ENCODE peak calls at places on chromosomes 16 and 17, in ten cellular contexts. One of them, this sample, is unnamed.

GRCh38 chr17:33072421-33073175 is 81.0 kb downstream of the SPACA3 start:
- DNase-seq in pancreas: no peak
- DNase-seq in lower leg skin: peak
- DNase-seq in lung: no peak
- DNase-seq in WTC11: no peak
- DNase-seq in A549: peak
- DNase-seq in foreskin fibroblast: no peak
- DNase-seq in thoracic aorta: no peak
- DNase-seq in astrocyte: peak
- DNase-seq in body of pancreas: no peak
- DNase-seq in this sample: no peak

GRCh38 chr17:6269474-6269873 is 165.4 kb downstream of the AIPL1 start:
- DNase-seq in pancreas: no peak
- DNase-seq in lower leg skin: no peak
- DNase-seq in lung: no peak
- DNase-seq in WTC11: peak
- DNase-seq in A549: peak
- DNase-seq in foreskin fibroblast: peak
- DNase-seq in thoracic aorta: no peak
- DNase-seq in astrocyte: peak
- DNase-seq in body of pancreas: peak
- DNase-seq in this sample: no peak

GRCh38 chr16:58843675-58844074 is 109.6 kb upstream of the GOT2 start:
- DNase-seq in pancreas: no peak
- DNase-seq in lower leg skin: no peak
- DNase-seq in lung: no peak
- DNase-seq in WTC11: no peak
- DNase-seq in A549: peak
- DNase-seq in foreskin fibroblast: peak
- DNase-seq in thoracic aorta: no peak
- DNase-seq in astrocyte: peak
- DNase-seq in body of pancreas: no peak
- DNase-seq in this sample: no peak

GRCh38 chr16:84062734-84063640 is 20.4 kb upstream of the SLC38A8 start:
- DNase-seq in pancreas: peak
- DNase-seq in lower leg skin: peak
- DNase-seq in lung: peak
- DNase-seq in WTC11: peak
- DNase-seq in A549: peak
- DNase-seq in foreskin fibroblast: peak
- DNase-seq in thoracic aorta: peak
- DNase-seq in astrocyte: peak
- DNase-seq in body of pancreas: peak
- DNase-seq in this sample: peak

GRCh38 chr17:81815646-81815985 is 11.7 kb downstream of the GCGR start:
- DNase-seq in pancreas: no peak
- DNase-seq in lower leg skin: no peak
- DNase-seq in lung: no peak
- DNase-seq in WTC11: no peak
- DNase-seq in A549: no peak
- DNase-seq in foreskin fibroblast: no peak
- DNase-seq in thoracic aorta: no peak
- DNase-seq in astrocyte: no peak
- DNase-seq in body of pancreas: no peak
- DNase-seq in this sample: no peak

GRCh38 chr17:43217614-43218087 is 6.0 kb downstream of the TMEM106A start:
- DNase-seq in pancreas: no peak
- DNase-seq in lower leg skin: peak
- DNase-seq in lung: no peak
- DNase-seq in WTC11: no peak
- DNase-seq in A549: no peak
- DNase-seq in foreskin fibroblast: no peak
- DNase-seq in thoracic aorta: no peak
- DNase-seq in astrocyte: no peak
- DNase-seq in body of pancreas: no peak
- DNase-seq in this sample: peak

GRCh38 chr17:33127706-33128105 is 136.1 kb downstream of the SPACA3 start:
- DNase-seq in pancreas: no peak
- DNase-seq in lower leg skin: no peak
- DNase-seq in lung: no peak
- DNase-seq in WTC11: no peak
- DNase-seq in A549: peak
- DNase-seq in foreskin fibroblast: no peak
- DNase-seq in thoracic aorta: no peak
- DNase-seq in astrocyte: peak
- DNase-seq in body of pancreas: no peak
- DNase-seq in this sample: no peak

GRCh38 chr16:86783626-86784266 is 205.4 kb downstream of the FOXL1 start:
- DNase-seq in pancreas: no peak
- DNase-seq in lower leg skin: no peak
- DNase-seq in lung: no peak
- DNase-seq in WTC11: no peak
- DNase-seq in A549: no peak
- DNase-seq in foreskin fibroblast: peak
- DNase-seq in thoracic aorta: no peak
- DNase-seq in astrocyte: peak
- DNase-seq in body of pancreas: no peak
- DNase-seq in this sample: no peak

GRCh38 chr16:23803591-23804123 is 32.1 kb upstream of the PRKCB start:
- DNase-seq in pancreas: peak
- DNase-seq in lower leg skin: no peak
- DNase-seq in lung: peak
- DNase-seq in WTC11: peak
- DNase-seq in A549: peak
- DNase-seq in foreskin fibroblast: peak
- DNase-seq in thoracic aorta: no peak
- DNase-seq in astrocyte: no peak
- DNase-seq in body of pancreas: no peak
- DNase-seq in this sample: no peak

GRCh38 chr17:50603340-50603739 is 31.3 kb upstream of the ABCC3 start:
- DNase-seq in pancreas: no peak
- DNase-seq in lower leg skin: no peak
- DNase-seq in lung: no peak
- DNase-seq in WTC11: peak
- DNase-seq in A549: peak
- DNase-seq in foreskin fibroblast: no peak
- DNase-seq in thoracic aorta: no peak
- DNase-seq in astrocyte: no peak
- DNase-seq in body of pancreas: no peak
- DNase-seq in this sample: no peak

GRCh38 chr16:56938664-56939513 is 6.9 kb downstream of the HERPUD1 start:
- DNase-seq in pancreas: no peak
- DNase-seq in lower leg skin: no peak
- DNase-seq in lung: no peak
- DNase-seq in WTC11: no peak
- DNase-seq in A549: no peak
- DNase-seq in foreskin fibroblast: no peak
- DNase-seq in thoracic aorta: no peak
- DNase-seq in astrocyte: no peak
- DNase-seq in body of pancreas: no peak
- DNase-seq in this sample: no peak

GRCh38 chr17:45784583-45785372 is 658 bp downstream of the CRHR1 start:
- DNase-seq in pancreas: peak
- DNase-seq in lower leg skin: peak
- DNase-seq in lung: no peak
- DNase-seq in WTC11: peak
- DNase-seq in A549: no peak
- DNase-seq in foreskin fibroblast: no peak
- DNase-seq in thoracic aorta: no peak
- DNase-seq in astrocyte: no peak
- DNase-seq in body of pancreas: peak
- DNase-seq in this sample: no peak

GRCh38 chr16:78562156-78562555 is 462.7 kb downstream of the WWOX start:
- DNase-seq in pancreas: no peak
- DNase-seq in lower leg skin: no peak
- DNase-seq in lung: no peak
- DNase-seq in WTC11: no peak
- DNase-seq in A549: no peak
- DNase-seq in foreskin fibroblast: no peak
- DNase-seq in thoracic aorta: no peak
- DNase-seq in astrocyte: peak
- DNase-seq in body of pancreas: no peak
- DNase-seq in this sample: no peak

GRCh38 chr16:23164736-23165135 is 15.5 kb upstream of the USP31 start:
- DNase-seq in pancreas: no peak
- DNase-seq in lower leg skin: no peak
- DNase-seq in lung: no peak
- DNase-seq in WTC11: no peak
- DNase-seq in A549: no peak
- DNase-seq in foreskin fibroblast: no peak
- DNase-seq in thoracic aorta: no peak
- DNase-seq in astrocyte: no peak
- DNase-seq in body of pancreas: no peak
- DNase-seq in this sample: no peak

GRCh38 chr16:10983175-10983558 is 38.8 kb downstream of the CLEC16A start:
- DNase-seq in pancreas: no peak
- DNase-seq in lower leg skin: no peak
- DNase-seq in lung: no peak
- DNase-seq in WTC11: no peak
- DNase-seq in A549: no peak
- DNase-seq in foreskin fibroblast: no peak
- DNase-seq in thoracic aorta: no peak
- DNase-seq in astrocyte: no peak
- DNase-seq in body of pancreas: no peak
- DNase-seq in this sample: no peak
- TF ChIP-seq CTCF in pancreas: no peak
- TF ChIP-seq CTCF in lower leg skin: no peak
- TF ChIP-seq CTCF in lung: no peak
- TF ChIP-seq CTCF in WTC11: no peak
- TF ChIP-seq CTCF in A549: no peak
- TF ChIP-seq CTCF in foreskin fibroblast: no peak
- TF ChIP-seq CTCF in thoracic aorta: no peak
- TF ChIP-seq CTCF in astrocyte: no peak
- TF ChIP-seq CTCF in body of pancreas: no peak
- TF ChIP-seq CTCF in this sample: no peak

GRCh38 chr17:42023524-42024349 is 3.8 kb downstream of the NKIRAS2 start:
- DNase-seq in pancreas: no peak
- DNase-seq in lower leg skin: no peak
- DNase-seq in lung: peak
- DNase-seq in WTC11: no peak
- DNase-seq in A549: no peak
- DNase-seq in foreskin fibroblast: no peak
- DNase-seq in thoracic aorta: no peak
- DNase-seq in astrocyte: no peak
- DNase-seq in body of pancreas: no peak
- DNase-seq in this sample: no peak

GRCh38 chr17:42027540-42027889 is 7.6 kb downstream of the NKIRAS2 start:
- DNase-seq in pancreas: no peak
- DNase-seq in lower leg skin: no peak
- DNase-seq in lung: no peak
- DNase-seq in WTC11: no peak
- DNase-seq in A549: no peak
- DNase-seq in foreskin fibroblast: no peak
- DNase-seq in thoracic aorta: no peak
- DNase-seq in astrocyte: no peak
- DNase-seq in body of pancreas: no peak
- DNase-seq in this sample: no peak

GRCh38 chr17:42027961-42028790 is 8.3 kb downstream of the NKIRAS2 start:
- DNase-seq in pancreas: no peak
- DNase-seq in lower leg skin: no peak
- DNase-seq in lung: no peak
- DNase-seq in WTC11: peak
- DNase-seq in A549: peak
- DNase-seq in foreskin fibroblast: no peak
- DNase-seq in thoracic aorta: no peak
- DNase-seq in astrocyte: no peak
- DNase-seq in body of pancreas: no peak
- DNase-seq in this sample: no peak

GRCh38 chr17:42026821-42027539 is 7.1 kb downstream of the NKIRAS2 start:
- DNase-seq in pancreas: no peak
- DNase-seq in lower leg skin: no peak
- DNase-seq in lung: no peak
- DNase-seq in WTC11: no peak
- DNase-seq in A549: no peak
- DNase-seq in foreskin fibroblast: no peak
- DNase-seq in thoracic aorta: no peak
- DNase-seq in astrocyte: no peak
- DNase-seq in body of pancreas: no peak
- DNase-seq in this sample: no peak

GRCh38 chr17:42025191-42025579 is 5.3 kb downstream of the NKIRAS2 start:
- DNase-seq in pancreas: no peak
- DNase-seq in lower leg skin: no peak
- DNase-seq in lung: no peak
- DNase-seq in WTC11: no peak
- DNase-seq in A549: no peak
- DNase-seq in foreskin fibroblast: no peak
- DNase-seq in thoracic aorta: no peak
- DNase-seq in astrocyte: no peak
- DNase-seq in body of pancreas: no peak
- DNase-seq in this sample: no peak
- TF ChIP-seq CTCF in pancreas: no peak
- TF ChIP-seq CTCF in lower leg skin: no peak
- TF ChIP-seq CTCF in lung: no peak
- TF ChIP-seq CTCF in WTC11: no peak
- TF ChIP-seq CTCF in A549: peak
- TF ChIP-seq CTCF in foreskin fibroblast: no peak
- TF ChIP-seq CTCF in thoracic aorta: peak
- TF ChIP-seq CTCF in astrocyte: no peak
- TF ChIP-seq CTCF in body of pancreas: no peak
- TF ChIP-seq CTCF in this sample: no peak

GRCh38 chr17:17472333-17472920 is 4.4 kb upstream of the MED9 start:
- DNase-seq in pancreas: no peak
- DNase-seq in lower leg skin: no peak
- DNase-seq in lung: no peak
- DNase-seq in WTC11: no peak
- DNase-seq in A549: no peak
- DNase-seq in foreskin fibroblast: no peak
- DNase-seq in thoracic aorta: no peak
- DNase-seq in astrocyte: no peak
- DNase-seq in body of pancreas: no peak
- DNase-seq in this sample: no peak
- TF ChIP-seq CTCF in pancreas: no peak
- TF ChIP-seq CTCF in lower leg skin: no peak
- TF ChIP-seq CTCF in lung: no peak
- TF ChIP-seq CTCF in WTC11: no peak
- TF ChIP-seq CTCF in A549: no peak
- TF ChIP-seq CTCF in foreskin fibroblast: no peak
- TF ChIP-seq CTCF in thoracic aorta: no peak
- TF ChIP-seq CTCF in astrocyte: no peak
- TF ChIP-seq CTCF in body of pancreas: no peak
- TF ChIP-seq CTCF in this sample: no peak

DNA sequence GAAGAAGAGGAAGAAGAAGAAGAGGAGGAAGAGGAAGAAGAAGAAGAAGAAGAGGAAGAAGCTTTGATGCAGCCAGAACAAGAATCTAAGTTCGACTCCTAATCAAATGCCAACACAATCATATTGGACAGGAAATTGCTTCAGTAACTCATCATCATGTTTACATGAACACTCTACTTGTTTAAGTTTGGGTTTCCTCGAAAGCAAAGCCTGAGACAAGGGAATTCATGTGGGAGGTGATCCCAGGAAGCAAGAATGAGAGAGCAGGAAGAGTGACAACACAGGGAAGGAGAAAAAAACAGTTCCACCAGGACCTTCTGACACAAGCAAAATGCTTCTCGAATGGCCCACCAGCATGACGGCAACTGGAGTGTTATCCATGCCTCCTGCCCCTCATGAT is 279.0 kb downstream of the PMP22 start:
- DNase-seq in pancreas: no peak
- DNase-seq in lower leg skin: no peak
- DNase-seq in lung: no peak
- DNase-seq in WTC11: no peak
- DNase-seq in A549: no peak
- DNase-seq in foreskin fibroblast: no peak
- DNase-seq in thoracic aorta: no peak
- DNase-seq in astrocyte: no peak
- DNase-seq in body of pancreas: no peak
- DNase-seq in this sample: no peak
- TF ChIP-seq CTCF in pancreas: no peak
- TF ChIP-seq CTCF in lower leg skin: no peak
- TF ChIP-seq CTCF in lung: no peak
- TF ChIP-seq CTCF in WTC11: no peak
- TF ChIP-seq CTCF in A549: no peak
- TF ChIP-seq CTCF in foreskin fibroblast: no peak
- TF ChIP-seq CTCF in thoracic aorta: no peak
- TF ChIP-seq CTCF in astrocyte: no peak
- TF ChIP-seq CTCF in body of pancreas: no peak
- TF ChIP-seq CTCF in this sample: no peak